ENCODE peak calls at places on chromosomes 16 and 17, in seven cellular contexts. One of them, this sample, is unnamed.

GRCh38 chr16:73616186-73616585 is 568.3 kb upstream of the ZFHX3 start:
- DNase-seq in chondrocyte: no peak
- DNase-seq in GM13977: no peak
- DNase-seq in thyroid gland: no peak
- DNase-seq in progenitor cell of endocrine pancreas: no peak
- DNase-seq in mesothelial cell of epicardium: no peak
- DNase-seq in dorsolateral prefrontal cortex: no peak
- DNase-seq in this sample: no peak

GRCh38 chr16:3793161-3793576 is 75.8 kb upstream of the TRAP1 start:
- DNase-seq in chondrocyte: no peak
- DNase-seq in GM13977: no peak
- DNase-seq in thyroid gland: peak; percentile 19
- DNase-seq in progenitor cell of endocrine pancreas: no peak
- DNase-seq in mesothelial cell of epicardium: no peak
- DNase-seq in dorsolateral prefrontal cortex: no peak
- DNase-seq in this sample: no peak

GRCh38 chr17:56548661-56549060 is 44.8 kb upstream of the NOG start:
- DNase-seq in chondrocyte: no peak
- DNase-seq in GM13977: no peak
- DNase-seq in thyroid gland: no peak
- DNase-seq in progenitor cell of endocrine pancreas: no peak
- DNase-seq in mesothelial cell of epicardium: no peak
- DNase-seq in dorsolateral prefrontal cortex: no peak
- DNase-seq in this sample: no peak

GRCh38 chr16:57083469-57083868 is 8.9 kb upstream of the CPNE2 start:
- DNase-seq in chondrocyte: no peak
- DNase-seq in GM13977: no peak
- DNase-seq in thyroid gland: no peak
- DNase-seq in progenitor cell of endocrine pancreas: no peak
- DNase-seq in mesothelial cell of epicardium: no peak
- DNase-seq in dorsolateral prefrontal cortex: no peak
- DNase-seq in this sample: no peak

GRCh38 chr17:40590742-40591141 is 25.5 kb upstream of the CCR7 start:
- DNase-seq in chondrocyte: no peak
- DNase-seq in GM13977: no peak
- DNase-seq in thyroid gland: no peak
- DNase-seq in progenitor cell of endocrine pancreas: no peak
- DNase-seq in mesothelial cell of epicardium: no peak
- DNase-seq in dorsolateral prefrontal cortex: no peak
- DNase-seq in this sample: no peak

GRCh38 chr16:31221357-31222160 is 4.6 kb upstream of the PYDC1 start:
- DNase-seq in chondrocyte: no peak
- DNase-seq in GM13977: peak; percentile 7
- DNase-seq in thyroid gland: no peak
- DNase-seq in progenitor cell of endocrine pancreas: no peak
- DNase-seq in mesothelial cell of epicardium: no peak
- DNase-seq in dorsolateral prefrontal cortex: no peak
- DNase-seq in this sample: peak; percentile 11

GRCh38 chr17:83080641-83081560 is 1.5 kb downstream of the METRNL start:
- DNase-seq in chondrocyte: no peak
- DNase-seq in GM13977: peak; percentile 85
- DNase-seq in thyroid gland: peak; percentile 82
- DNase-seq in progenitor cell of endocrine pancreas: no peak
- DNase-seq in mesothelial cell of epicardium: no peak
- DNase-seq in dorsolateral prefrontal cortex: no peak
- DNase-seq in this sample: peak; percentile 91

GRCh38 chr17:67514998-67515397 is 137.9 kb downstream of the PITPNC1 start:
- DNase-seq in chondrocyte: no peak
- DNase-seq in GM13977: peak; percentile 50
- DNase-seq in thyroid gland: no peak
- DNase-seq in progenitor cell of endocrine pancreas: no peak
- DNase-seq in mesothelial cell of epicardium: no peak
- DNase-seq in dorsolateral prefrontal cortex: no peak
- DNase-seq in this sample: peak; percentile 55

GRCh38 chr16:73052441-73053030 is 4.6 kb upstream of the ZFHX3 start:
- DNase-seq in chondrocyte: no peak
- DNase-seq in GM13977: no peak
- DNase-seq in thyroid gland: no peak
- DNase-seq in progenitor cell of endocrine pancreas: no peak
- DNase-seq in mesothelial cell of epicardium: no peak
- DNase-seq in dorsolateral prefrontal cortex: no peak
- DNase-seq in this sample: no peak

GRCh38 chr16:12901597-12902436 is at the start of gene SHISA9:
- DNase-seq in chondrocyte: no peak
- DNase-seq in GM13977: no peak
- DNase-seq in thyroid gland: peak; percentile 7
- DNase-seq in progenitor cell of endocrine pancreas: peak; percentile 21
- DNase-seq in mesothelial cell of epicardium: no peak
- DNase-seq in dorsolateral prefrontal cortex: no peak
- DNase-seq in this sample: no peak

GRCh38 chr17:45640141-45640850 is 143.8 kb upstream of the CRHR1 start:
- DNase-seq in chondrocyte: no peak
- DNase-seq in GM13977: peak; percentile 72
- DNase-seq in thyroid gland: peak; percentile 74
- DNase-seq in progenitor cell of endocrine pancreas: peak; percentile 78
- DNase-seq in mesothelial cell of epicardium: peak; percentile 53
- DNase-seq in dorsolateral prefrontal cortex: peak; percentile 79
- DNase-seq in this sample: peak; percentile 65

GRCh38 chr17:44933824-44934744 is 13.5 kb downstream of the KIF18B start:
- DNase-seq in chondrocyte: peak; percentile 84
- DNase-seq in GM13977: no peak
- DNase-seq in thyroid gland: no peak
- DNase-seq in progenitor cell of endocrine pancreas: no peak
- DNase-seq in mesothelial cell of epicardium: no peak
- DNase-seq in dorsolateral prefrontal cortex: no peak
- DNase-seq in this sample: no peak

GRCh38 chr17:44968225-44969143 is at the start of gene C1QL1:
- DNase-seq in chondrocyte: no peak
- DNase-seq in GM13977: peak; percentile 100
- DNase-seq in thyroid gland: peak; percentile 90
- DNase-seq in progenitor cell of endocrine pancreas: peak; percentile 90
- DNase-seq in mesothelial cell of epicardium: peak; percentile 86
- DNase-seq in dorsolateral prefrontal cortex: peak; percentile 66
- DNase-seq in this sample: peak; percentile 100

GRCh38 chr17:64741924-64742670 is 80.0 kb upstream of the SMURF2 start:
- DNase-seq in chondrocyte: no peak
- DNase-seq in GM13977: no peak
- DNase-seq in thyroid gland: peak; percentile 21
- DNase-seq in progenitor cell of endocrine pancreas: no peak
- DNase-seq in mesothelial cell of epicardium: no peak
- DNase-seq in dorsolateral prefrontal cortex: no peak
- DNase-seq in this sample: no peak

GRCh38 chr17:75295220-75296158 is 6.3 kb upstream of the SLC25A19 start:
- DNase-seq in chondrocyte: no peak
- DNase-seq in GM13977: peak; percentile 73
- DNase-seq in thyroid gland: no peak
- DNase-seq in progenitor cell of endocrine pancreas: no peak
- DNase-seq in mesothelial cell of epicardium: no peak
- DNase-seq in dorsolateral prefrontal cortex: no peak
- DNase-seq in this sample: peak; percentile 65

GRCh38 chr16:53732296-53732929 is 28.5 kb downstream of the FTO start:
- DNase-seq in chondrocyte: no peak
- DNase-seq in GM13977: no peak
- DNase-seq in thyroid gland: no peak
- DNase-seq in progenitor cell of endocrine pancreas: no peak
- DNase-seq in mesothelial cell of epicardium: no peak
- DNase-seq in dorsolateral prefrontal cortex: no peak
- DNase-seq in this sample: no peak

GRCh38 chr17:57876023-57876865 is 26.4 kb upstream of the MRPS23 start:
- DNase-seq in chondrocyte: no peak
- DNase-seq in GM13977: no peak
- DNase-seq in thyroid gland: no peak
- DNase-seq in progenitor cell of endocrine pancreas: no peak
- DNase-seq in mesothelial cell of epicardium: no peak
- DNase-seq in dorsolateral prefrontal cortex: no peak
- DNase-seq in this sample: no peak

GRCh38 chr16:79047337-79047736 is 553.2 kb downstream of the MAF start:
- DNase-seq in chondrocyte: no peak
- DNase-seq in GM13977: no peak
- DNase-seq in thyroid gland: no peak
- DNase-seq in progenitor cell of endocrine pancreas: no peak
- DNase-seq in mesothelial cell of epicardium: no peak
- DNase-seq in dorsolateral prefrontal cortex: no peak
- DNase-seq in this sample: no peak
- TF ChIP-seq CTCF in chondrocyte: peak; percentile 73
- TF ChIP-seq CTCF in GM13977: peak; percentile 36
- TF ChIP-seq CTCF in thyroid gland: no peak
- TF ChIP-seq CTCF in progenitor cell of endocrine pancreas: peak; percentile 64
- TF ChIP-seq CTCF in mesothelial cell of epicardium: peak; percentile 39
- TF ChIP-seq CTCF in dorsolateral prefrontal cortex: peak; percentile 41
- TF ChIP-seq CTCF in this sample: no peak

GRCh38 chr16:65339062-65339461 is 217.2 kb upstream of the CDH11 start:
- DNase-seq in chondrocyte: no peak
- DNase-seq in GM13977: no peak
- DNase-seq in thyroid gland: no peak
- DNase-seq in progenitor cell of endocrine pancreas: no peak
- DNase-seq in mesothelial cell of epicardium: no peak
- DNase-seq in dorsolateral prefrontal cortex: no peak
- DNase-seq in this sample: no peak

GRCh38 chr16:65343556-65343955 is 221.7 kb upstream of the CDH11 start:
- DNase-seq in chondrocyte: no peak
- DNase-seq in GM13977: no peak
- DNase-seq in thyroid gland: no peak
- DNase-seq in progenitor cell of endocrine pancreas: no peak
- DNase-seq in mesothelial cell of epicardium: no peak
- DNase-seq in dorsolateral prefrontal cortex: no peak
- DNase-seq in this sample: no peak

GRCh38 chr16:65342231-65342866 is 220.5 kb upstream of the CDH11 start:
- DNase-seq in chondrocyte: no peak
- DNase-seq in GM13977: no peak
- DNase-seq in thyroid gland: no peak
- DNase-seq in progenitor cell of endocrine pancreas: no peak
- DNase-seq in mesothelial cell of epicardium: no peak
- DNase-seq in dorsolateral prefrontal cortex: no peak
- DNase-seq in this sample: no peak
- TF ChIP-seq CTCF in chondrocyte: peak; percentile 9
- TF ChIP-seq CTCF in GM13977: no peak
- TF ChIP-seq CTCF in thyroid gland: no peak
- TF ChIP-seq CTCF in progenitor cell of endocrine pancreas: no peak
- TF ChIP-seq CTCF in mesothelial cell of epicardium: no peak
- TF ChIP-seq CTCF in dorsolateral prefrontal cortex: no peak
- TF ChIP-seq CTCF in this sample: no peak

DNA sequence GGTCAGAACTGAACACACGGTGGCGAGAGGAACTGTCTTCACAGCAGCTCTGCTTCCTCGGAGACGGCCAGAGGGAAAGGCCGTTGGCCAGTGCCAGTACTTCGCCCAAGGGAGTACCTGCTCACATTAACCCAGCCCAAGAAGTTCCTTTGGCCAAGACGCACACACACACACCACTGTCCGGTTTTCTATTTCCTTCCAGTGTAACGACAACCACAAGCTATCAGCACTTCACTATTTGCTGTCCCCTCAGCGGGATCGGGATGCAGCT is 735 bp upstream of the GGNBP2 start:
- DNase-seq in chondrocyte: no peak
- DNase-seq in GM13977: peak; percentile 40
- DNase-seq in thyroid gland: peak; percentile 52
- DNase-seq in progenitor cell of endocrine pancreas: peak; percentile 11
- DNase-seq in mesothelial cell of epicardium: no peak
- DNase-seq in dorsolateral prefrontal cortex: peak; percentile 43
- DNase-seq in this sample: peak; percentile 51
- TF ChIP-seq CTCF in chondrocyte: peak; percentile 48
- TF ChIP-seq CTCF in GM13977: peak; percentile 34
- TF ChIP-seq CTCF in thyroid gland: no peak
- TF ChIP-seq CTCF in progenitor cell of endocrine pancreas: no peak
- TF ChIP-seq CTCF in mesothelial cell of epicardium: no peak
- TF ChIP-seq CTCF in dorsolateral prefrontal cortex: no peak
- TF ChIP-seq CTCF in this sample: no peak

DNA sequence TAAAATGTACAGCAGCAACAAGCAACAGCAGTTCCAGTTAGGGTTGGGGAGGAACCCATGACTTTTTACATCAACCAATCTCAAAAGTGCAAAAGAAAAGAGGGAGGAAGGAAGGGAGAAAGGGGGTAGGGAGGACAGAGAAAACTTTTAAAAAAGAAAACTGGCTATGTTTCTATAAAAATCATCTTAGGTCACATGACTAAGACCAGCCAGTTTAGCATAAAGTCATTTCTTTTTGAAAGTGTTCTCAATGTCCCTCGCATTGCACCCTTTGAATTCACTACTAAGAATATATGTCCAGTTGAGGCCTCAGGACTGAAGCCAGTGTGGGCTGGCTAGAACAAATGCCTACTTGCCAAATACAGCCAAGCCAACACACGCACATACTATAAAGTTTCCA is 28.9 kb downstream of the DCUN1D3 start:
- DNase-seq in chondrocyte: no peak
- DNase-seq in GM13977: no peak
- DNase-seq in thyroid gland: no peak
- DNase-seq in progenitor cell of endocrine pancreas: no peak
- DNase-seq in mesothelial cell of epicardium: no peak
- DNase-seq in dorsolateral prefrontal cortex: no peak
- DNase-seq in this sample: no peak
- TF ChIP-seq CTCF in chondrocyte: no peak
- TF ChIP-seq CTCF in GM13977: no peak
- TF ChIP-seq CTCF in thyroid gland: no peak
- TF ChIP-seq CTCF in progenitor cell of endocrine pancreas: no peak
- TF ChIP-seq CTCF in mesothelial cell of epicardium: no peak
- TF ChIP-seq CTCF in dorsolateral prefrontal cortex: no peak
- TF ChIP-seq CTCF in this sample: no peak

DNA sequence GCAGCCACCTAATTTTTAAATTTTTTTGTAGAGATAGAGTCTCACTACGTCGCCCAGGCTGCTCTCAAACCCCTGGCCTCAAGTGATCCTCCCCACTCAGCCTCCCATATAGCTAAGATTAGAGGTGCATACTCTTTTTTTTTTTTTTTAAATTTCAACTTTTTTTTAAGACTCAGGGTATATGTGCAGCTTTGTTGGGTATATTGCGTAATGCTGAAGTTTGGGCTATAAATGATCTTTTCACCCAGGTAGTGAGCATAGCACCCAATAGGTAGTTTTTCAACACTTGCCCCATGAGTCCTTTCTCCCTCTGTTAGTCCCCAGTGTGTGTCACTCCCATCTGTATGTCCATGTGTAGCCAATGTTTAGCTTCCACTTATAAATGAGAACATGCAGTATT is 110.1 kb upstream of the ZKSCAN2 start:
- DNase-seq in chondrocyte: no peak
- DNase-seq in GM13977: no peak
- DNase-seq in thyroid gland: no peak
- DNase-seq in progenitor cell of endocrine pancreas: no peak
- DNase-seq in mesothelial cell of epicardium: no peak
- DNase-seq in dorsolateral prefrontal cortex: no peak
- DNase-seq in this sample: no peak
- TF ChIP-seq CTCF in chondrocyte: no peak
- TF ChIP-seq CTCF in GM13977: no peak
- TF ChIP-seq CTCF in thyroid gland: no peak
- TF ChIP-seq CTCF in progenitor cell of endocrine pancreas: no peak
- TF ChIP-seq CTCF in mesothelial cell of epicardium: no peak
- TF ChIP-seq CTCF in dorsolateral prefrontal cortex: no peak
- TF ChIP-seq CTCF in this sample: no peak

DNA sequence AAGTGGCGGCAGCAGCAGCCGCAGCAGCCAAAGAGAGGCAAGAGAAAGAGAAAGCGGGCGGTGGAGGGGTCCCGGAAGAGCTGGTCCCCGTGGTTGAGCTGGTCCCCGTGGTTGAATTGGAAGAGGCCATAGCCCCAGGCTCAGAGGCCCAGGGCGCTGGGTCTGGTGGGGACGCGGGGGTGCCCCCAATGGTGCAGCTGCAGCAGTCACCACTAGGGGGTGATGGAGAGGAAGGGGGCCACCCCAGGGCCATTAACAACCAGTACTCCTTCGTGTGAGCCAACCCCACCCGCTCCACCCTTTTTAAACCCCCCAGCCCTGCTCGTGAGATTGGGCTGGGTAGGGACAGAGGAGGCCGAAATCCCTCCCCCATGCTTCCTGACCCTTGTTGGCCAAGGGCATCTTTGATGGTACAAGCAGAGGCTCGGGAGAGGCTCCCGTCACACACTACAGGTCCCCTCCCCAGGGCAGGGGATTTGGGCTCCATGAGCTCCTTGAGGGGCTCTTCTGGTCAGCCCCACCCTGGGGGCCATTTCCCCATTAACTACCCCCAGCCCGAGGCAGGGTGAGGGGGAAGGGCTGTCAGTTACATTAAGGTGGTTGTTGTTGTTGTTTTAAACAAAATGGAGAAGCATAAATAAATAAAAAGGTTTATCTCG is 4.6 kb upstream of the ATP2A1 start:
- DNase-seq in chondrocyte: no peak
- DNase-seq in GM13977: peak; percentile 83
- DNase-seq in thyroid gland: no peak
- DNase-seq in progenitor cell of endocrine pancreas: no peak
- DNase-seq in mesothelial cell of epicardium: no peak
- DNase-seq in dorsolateral prefrontal cortex: no peak
- DNase-seq in this sample: peak; percentile 81
- TF ChIP-seq CTCF in chondrocyte: peak; percentile 76
- TF ChIP-seq CTCF in GM13977: peak; percentile 78
- TF ChIP-seq CTCF in thyroid gland: no peak
- TF ChIP-seq CTCF in progenitor cell of endocrine pancreas: peak; percentile 59
- TF ChIP-seq CTCF in mesothelial cell of epicardium: peak; percentile 58
- TF ChIP-seq CTCF in dorsolateral prefrontal cortex: peak; percentile 52
- TF ChIP-seq CTCF in this sample: peak; percentile 51